ENCODE peak calls at places on chromosome 10, in five cellular contexts. H, C, G, J and V are unnamed samples.
A peak's percentile ranks its signal among the peaks of the same experiment; 100 is the strongest.

GRCh38 chr10:125157473-125157865 is 2.9 kb downstream of the CTBP2 start:
- DNase-seq in H (no peak), C (no peak), G (peak; percentile 25), J (no peak), V (no peak)

GRCh38 chr10:111107846-111108245 is 31.0 kb downstream of the ADRA2A start:
- DNase-seq in H (no peak), C (no peak), G (peak; percentile 52), J (no peak), V (no peak)

GRCh38 chr10:75395955-75396860 is 5.4 kb downstream of the ZNF503 start:
- DNase-seq in H (peak; percentile 53), C (peak; percentile 55), G (no peak), J (no peak), V (peak; percentile 51)

GRCh38 chr10:46018453-46019169 is 11.8 kb downstream of the NCOA4 start:
- DNase-seq in H (no peak), C (no peak), G (no peak), J (peak; percentile 76), V (no peak)

GRCh38 chr10:122457934-122458333 is 3.4 kb upstream of the HTRA1 start:
- DNase-seq in H (no peak), C (no peak), G (no peak), J (no peak), V (no peak)

GRCh38 chr10:49611815-49612512 is 1.9 kb downstream of the SLC18A3 start:
- DNase-seq in H (no peak), C (no peak), G (no peak), J (no peak), V (peak; percentile 38)

GRCh38 chr10:36172574-36172973 is 530.5 kb upstream of the FZD8 start:
- DNase-seq in H (no peak), C (no peak), G (no peak), J (no peak), V (no peak)

GRCh38 chr10:23525406-23525805 is 86.5 kb downstream of the OTUD1 start:
- DNase-seq in H (no peak), C (peak; percentile 28), G (no peak), J (no peak), V (peak; percentile 40)

GRCh38 chr10:5509236-5509635 is 9.9 kb upstream of the CALML5 start:
- DNase-seq in H (no peak), C (no peak), G (no peak), J (no peak), V (no peak)

GRCh38 chr10:120182431-120182830 is 274.6 kb upstream of the PLPP4 start:
- DNase-seq in H (no peak), C (no peak), G (no peak), J (no peak), V (no peak)

GRCh38 chr10:113302062-113302461 is 250.8 kb upstream of the HABP2 start:
- DNase-seq in H (no peak), C (no peak), G (no peak), J (no peak), V (no peak)
- H3K4me3 ChIP-seq in H (no peak overlapping the region), C (no peak overlapping the region), G (no peak overlapping the region), J (no peak overlapping the region), V (no peak overlapping the region)

GRCh38 chr10:84190621-84191020 is 3.7 kb upstream of the CDHR1 start:
- DNase-seq in H (no peak), C (no peak), G (no peak), J (no peak), V (no peak)
- H3K4me3 ChIP-seq in H (no peak overlapping the region), C (no peak overlapping the region), G (no peak overlapping the region), J (no peak overlapping the region), V (no peak overlapping the region)

GRCh38 chr10:97500297-97500575 is 1.5 kb downstream of the UBTD1 start:
- DNase-seq in H (no peak), C (no peak), G (no peak), J (no peak), V (no peak)
- H3K4me3 ChIP-seq in H (peak overlapping the region; percentile 81), C (no peak overlapping the region), G (peak overlapping the region; percentile 76), J (no peak overlapping the region), V (peak overlapping the region; percentile 99)

DNA sequence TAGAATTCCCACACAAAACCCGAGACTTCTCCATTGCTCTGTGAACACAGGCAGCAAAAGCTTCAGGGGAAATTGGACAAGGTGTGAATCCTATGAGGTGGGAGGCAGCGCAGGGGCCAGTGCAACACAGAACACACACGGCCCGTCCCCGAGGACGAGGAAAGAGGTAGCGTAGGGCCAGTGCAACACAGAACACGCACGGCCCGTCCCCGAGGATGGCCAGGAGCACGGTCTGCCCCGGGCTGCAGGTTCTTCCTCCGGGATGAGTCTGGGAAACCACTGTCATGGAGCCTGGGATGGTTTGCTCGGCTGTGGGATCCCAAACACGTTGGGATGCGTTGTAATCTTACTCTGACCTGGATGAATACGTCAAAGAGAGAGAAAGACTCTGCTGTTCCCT is 432.1 kb downstream of the GLRX3 start:
- DNase-seq in H (no peak), C (no peak), G (no peak), J (no peak), V (no peak)
- H3K4me3 ChIP-seq in H (no peak overlapping the region), C (no peak overlapping the region), G (no peak overlapping the region), J (no peak overlapping the region), V (no peak overlapping the region)

DNA sequence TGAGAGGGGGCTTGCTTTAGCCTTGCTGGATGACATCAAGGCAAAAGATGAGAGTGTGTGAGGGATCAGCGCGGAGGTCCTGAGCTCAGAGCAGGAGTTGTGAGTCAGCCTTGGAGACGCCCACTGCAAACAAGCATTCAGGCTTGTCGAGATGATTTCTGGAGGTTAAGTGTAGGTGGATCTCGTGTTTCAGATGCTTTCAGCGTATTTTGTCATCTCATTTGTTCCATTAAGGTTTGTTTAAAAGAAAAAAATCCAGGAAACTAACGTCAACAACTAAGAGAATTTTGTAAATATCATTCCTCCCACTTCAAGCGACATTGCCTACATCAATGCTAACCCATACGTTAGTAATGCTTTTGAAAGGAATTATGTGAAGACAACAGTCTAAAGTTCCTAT is 715.4 kb upstream of the NRP1 start:
- DNase-seq in H (no peak), C (no peak), G (no peak), J (no peak), V (no peak)
- H3K4me3 ChIP-seq in H (no peak overlapping the region), C (no peak overlapping the region), G (no peak overlapping the region), J (no peak overlapping the region), V (no peak overlapping the region)

DNA sequence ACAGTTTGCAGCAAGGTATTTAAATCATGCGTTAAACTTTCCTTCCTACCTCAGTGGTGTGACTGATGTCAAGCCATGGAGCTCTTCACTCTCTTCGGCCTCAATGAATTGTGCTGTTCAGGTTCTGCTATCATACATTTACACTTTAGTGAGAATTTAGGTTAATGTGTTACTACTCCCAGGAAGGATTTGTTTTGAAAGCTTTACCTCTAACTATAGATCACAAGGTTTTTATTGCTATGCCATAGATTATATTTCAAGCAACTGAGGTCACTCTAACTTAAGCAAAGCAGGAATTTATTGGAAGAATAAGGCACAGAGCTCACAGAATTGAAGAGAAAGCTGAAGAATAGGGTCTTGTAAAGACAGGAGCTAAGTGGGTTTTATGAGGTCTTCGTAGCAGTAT is 11.0 kb upstream of the ADD3 start:
- DNase-seq in H (no peak), C (no peak), G (no peak), J (no peak), V (no peak)
- H3K4me3 ChIP-seq in H (no peak overlapping the region), C (no peak overlapping the region), G (no peak overlapping the region), J (no peak overlapping the region), V (no peak overlapping the region)

GRCh38 chr10:133237241-133238065 is at the start of gene VENTX:
- DNase-seq in H (no peak), C (no peak), G (no peak), J (no peak), V (peak; percentile 93)

GRCh38 chr10:133235891-133236321 is 1.7 kb upstream of the VENTX start:
- DNase-seq in H (no peak), C (no peak), G (no peak), J (no peak), V (peak; percentile 44)

GRCh38 chr10:133235265-133235664 is 2.4 kb upstream of the VENTX start:
- DNase-seq in H (no peak), C (no peak), G (no peak), J (peak; percentile 67), V (no peak)

GRCh38 chr10:133238066-133238804 is 580 bp downstream of the VENTX start:
- DNase-seq in H (no peak), C (no peak), G (no peak), J (no peak), V (peak; percentile 56)

DNA sequence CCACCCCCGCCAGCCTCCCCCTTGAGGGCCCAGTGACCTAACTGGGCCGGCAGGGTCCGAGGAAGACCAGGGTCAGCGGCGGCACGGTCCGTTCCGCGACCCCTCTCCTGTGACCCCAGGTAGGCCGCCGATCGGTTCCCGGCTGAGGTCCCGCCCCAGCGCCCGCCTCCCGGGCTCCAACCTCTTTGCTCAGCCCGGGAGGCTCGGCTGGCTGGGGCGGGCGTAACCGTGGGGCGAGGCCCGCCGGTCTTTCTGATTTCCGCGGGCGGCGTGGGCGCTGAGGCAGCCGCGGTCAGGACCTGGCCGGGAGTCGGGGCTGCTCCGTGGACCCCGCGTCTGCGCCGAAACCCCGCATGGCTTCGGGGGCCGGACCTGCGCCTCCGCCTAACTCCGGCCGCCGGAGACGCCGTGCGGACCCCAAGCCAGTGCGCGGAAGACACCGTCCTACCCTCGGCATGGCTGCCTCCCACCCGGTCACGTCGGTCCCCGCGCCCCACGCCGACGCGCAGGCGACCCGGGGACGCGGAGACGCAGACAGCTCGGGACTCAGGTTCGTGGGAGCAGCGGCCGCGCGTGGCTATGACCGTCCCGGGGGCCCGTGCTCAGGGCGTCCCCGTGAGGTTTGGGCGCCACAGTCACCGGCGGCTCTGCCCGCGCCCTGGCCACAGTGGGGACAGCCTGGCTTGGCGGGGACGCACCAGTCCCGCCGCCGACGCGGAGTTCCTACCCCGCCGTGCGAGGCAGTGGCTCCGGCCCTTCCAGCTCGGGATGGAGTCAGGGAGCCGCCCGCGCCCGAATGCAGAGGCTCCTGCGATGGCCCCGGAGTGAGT is 1.0 kb upstream of the VENTX start:
- DNase-seq in H (no peak), C (no peak), G (no peak), J (no peak), V (peak; percentile 60)
- H3K4me3 ChIP-seq in H (no peak overlapping the region), C (peak overlapping the region; percentile 14), G (peak overlapping the region; percentile 27), J (no peak overlapping the region), V (peak overlapping the region; percentile 66)

DNA sequence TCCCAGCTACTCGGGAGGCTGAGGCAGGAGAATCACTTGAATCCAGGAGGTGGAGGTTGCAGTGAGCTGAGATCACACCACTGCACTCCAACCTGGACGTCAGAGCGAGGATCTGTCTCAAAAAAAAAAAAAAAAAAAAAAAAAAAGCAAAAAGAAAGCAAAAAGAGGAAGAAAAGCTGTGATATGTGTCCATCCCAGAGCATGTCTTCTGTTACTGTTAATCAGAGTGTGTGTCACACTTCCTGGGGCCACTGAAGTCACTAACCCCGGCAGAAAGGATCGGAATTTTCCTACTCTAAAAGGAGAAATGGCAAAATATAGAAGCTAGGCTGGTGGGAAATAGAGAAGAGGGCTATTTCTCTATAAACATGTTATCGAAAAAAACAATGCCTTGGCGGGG is 11.9 kb downstream of the PIK3AP1 start:
- DNase-seq in H (no peak), C (no peak), G (no peak), J (no peak), V (no peak)
- H3K4me3 ChIP-seq in H (no peak overlapping the region), C (no peak overlapping the region), G (no peak overlapping the region), J (no peak overlapping the region), V (no peak overlapping the region)